ENCODE peak calls at places on chromosomes 5 and 9, in eight cellular contexts. One of them, this sample, is unnamed.

GRCh38 chr9:79264511-79265448 is 307.0 kb upstream of the TLE4 start:
- DNase-seq in activated CD8-positive, alpha-beta memory T cell treated with anti-CD3 and anti-CD28 coated beads for 4 hours: no peak
- DNase-seq in LoVo: no peak
- DNase-seq in stimulated activated CD4-positive, alpha-beta T cell treated with anti-CD3 and anti-CD28 coated beads, Interleukin-1b, Interleukin-23, amount 100 ng/mL, for 4 hours: no peak
- DNase-seq in cardiac muscle cell: no peak
- DNase-seq in ovary: no peak
- DNase-seq in mammary epithelial cell: no peak
- DNase-seq in AG08395: peak; percentile 52
- DNase-seq in this sample: no peak

GRCh38 chr5:79225026-79225425 is 10.9 kb upstream of the JMY start:
- DNase-seq in activated CD8-positive, alpha-beta memory T cell treated with anti-CD3 and anti-CD28 coated beads for 4 hours: no peak
- DNase-seq in ovary: no peak
- DNase-seq in LoVo: no peak
- DNase-seq in cardiac muscle cell: no peak
- DNase-seq in AG08395: peak; percentile 50
- DNase-seq in stimulated activated CD4-positive, alpha-beta T cell treated with anti-CD3 and anti-CD28 coated beads, Interleukin-1b, Interleukin-23, amount 100 ng/mL, for 4 hours: no peak
- DNase-seq in mammary epithelial cell: no peak
- DNase-seq in this sample: no peak

GRCh38 chr5:170430871-170431437 is 41.8 kb upstream of the KCNMB1 start:
- DNase-seq in mammary epithelial cell: no peak
- DNase-seq in LoVo: no peak
- DNase-seq in ovary: no peak
- DNase-seq in AG08395: peak; percentile 5
- DNase-seq in activated CD8-positive, alpha-beta memory T cell treated with anti-CD3 and anti-CD28 coated beads for 4 hours: no peak
- DNase-seq in cardiac muscle cell: no peak
- DNase-seq in stimulated activated CD4-positive, alpha-beta T cell treated with anti-CD3 and anti-CD28 coated beads, Interleukin-1b, Interleukin-23, amount 100 ng/mL, for 4 hours: no peak
- DNase-seq in this sample: no peak

GRCh38 chr5:158868570-158868969 is 231.1 kb downstream of the EBF1 start:
- DNase-seq in AG08395: no peak
- DNase-seq in LoVo: no peak
- DNase-seq in stimulated activated CD4-positive, alpha-beta T cell treated with anti-CD3 and anti-CD28 coated beads, Interleukin-1b, Interleukin-23, amount 100 ng/mL, for 4 hours: no peak
- DNase-seq in cardiac muscle cell: no peak
- DNase-seq in mammary epithelial cell: no peak
- DNase-seq in activated CD8-positive, alpha-beta memory T cell treated with anti-CD3 and anti-CD28 coated beads for 4 hours: no peak
- DNase-seq in ovary: no peak
- DNase-seq in this sample: no peak

GRCh38 chr5:169753795-169754194 is 116.7 kb downstream of the DOCK2 start:
- DNase-seq in AG08395: peak; percentile 81
- DNase-seq in ovary: no peak
- DNase-seq in LoVo: no peak
- DNase-seq in mammary epithelial cell: peak; percentile 56
- DNase-seq in stimulated activated CD4-positive, alpha-beta T cell treated with anti-CD3 and anti-CD28 coated beads, Interleukin-1b, Interleukin-23, amount 100 ng/mL, for 4 hours: no peak
- DNase-seq in cardiac muscle cell: no peak
- DNase-seq in activated CD8-positive, alpha-beta memory T cell treated with anti-CD3 and anti-CD28 coated beads for 4 hours: no peak
- DNase-seq in this sample: no peak

GRCh38 chr9:72557549-72557948 is 36.1 kb downstream of the TMC1 start:
- DNase-seq in ovary: peak; percentile 46
- DNase-seq in activated CD8-positive, alpha-beta memory T cell treated with anti-CD3 and anti-CD28 coated beads for 4 hours: peak; percentile 52
- DNase-seq in cardiac muscle cell: no peak
- DNase-seq in AG08395: peak; percentile 89
- DNase-seq in LoVo: peak; percentile 85
- DNase-seq in mammary epithelial cell: peak; percentile 97
- DNase-seq in stimulated activated CD4-positive, alpha-beta T cell treated with anti-CD3 and anti-CD28 coated beads, Interleukin-1b, Interleukin-23, amount 100 ng/mL, for 4 hours: no peak
- DNase-seq in this sample: no peak

GRCh38 chr5:146249801-146250200 is 46.4 kb downstream of the RBM27 start:
- DNase-seq in ovary: no peak
- DNase-seq in cardiac muscle cell: no peak
- DNase-seq in stimulated activated CD4-positive, alpha-beta T cell treated with anti-CD3 and anti-CD28 coated beads, Interleukin-1b, Interleukin-23, amount 100 ng/mL, for 4 hours: no peak
- DNase-seq in AG08395: no peak
- DNase-seq in LoVo: no peak
- DNase-seq in mammary epithelial cell: no peak
- DNase-seq in activated CD8-positive, alpha-beta memory T cell treated with anti-CD3 and anti-CD28 coated beads for 4 hours: no peak
- DNase-seq in this sample: no peak

GRCh38 chr5:99928490-99928889 is 606.7 kb upstream of the FAM174A start:
- DNase-seq in stimulated activated CD4-positive, alpha-beta T cell treated with anti-CD3 and anti-CD28 coated beads, Interleukin-1b, Interleukin-23, amount 100 ng/mL, for 4 hours: no peak
- DNase-seq in mammary epithelial cell: no peak
- DNase-seq in cardiac muscle cell: no peak
- DNase-seq in activated CD8-positive, alpha-beta memory T cell treated with anti-CD3 and anti-CD28 coated beads for 4 hours: no peak
- DNase-seq in ovary: no peak
- DNase-seq in AG08395: no peak
- DNase-seq in LoVo: no peak
- DNase-seq in this sample: no peak

GRCh38 chr5:38755171-38755570 is 90.6 kb upstream of the OSMR start:
- DNase-seq in AG08395: peak; percentile 76
- DNase-seq in mammary epithelial cell: peak; percentile 1
- DNase-seq in stimulated activated CD4-positive, alpha-beta T cell treated with anti-CD3 and anti-CD28 coated beads, Interleukin-1b, Interleukin-23, amount 100 ng/mL, for 4 hours: no peak
- DNase-seq in activated CD8-positive, alpha-beta memory T cell treated with anti-CD3 and anti-CD28 coated beads for 4 hours: no peak
- DNase-seq in LoVo: no peak
- DNase-seq in cardiac muscle cell: no peak
- DNase-seq in ovary: no peak
- DNase-seq in this sample: no peak

GRCh38 chr5:136006164-136006563 is 22.6 kb upstream of the TGFBI start:
- DNase-seq in LoVo: no peak
- DNase-seq in cardiac muscle cell: no peak
- DNase-seq in mammary epithelial cell: no peak
- DNase-seq in activated CD8-positive, alpha-beta memory T cell treated with anti-CD3 and anti-CD28 coated beads for 4 hours: no peak
- DNase-seq in stimulated activated CD4-positive, alpha-beta T cell treated with anti-CD3 and anti-CD28 coated beads, Interleukin-1b, Interleukin-23, amount 100 ng/mL, for 4 hours: no peak
- DNase-seq in AG08395: no peak
- DNase-seq in ovary: no peak
- DNase-seq in this sample: no peak

GRCh38 chr9:114034663-114035062 is 43.4 kb downstream of the AMBP start:
- DNase-seq in LoVo: no peak
- DNase-seq in activated CD8-positive, alpha-beta memory T cell treated with anti-CD3 and anti-CD28 coated beads for 4 hours: no peak
- DNase-seq in AG08395: no peak
- DNase-seq in cardiac muscle cell: no peak
- DNase-seq in mammary epithelial cell: no peak
- DNase-seq in ovary: no peak
- DNase-seq in stimulated activated CD4-positive, alpha-beta T cell treated with anti-CD3 and anti-CD28 coated beads, Interleukin-1b, Interleukin-23, amount 100 ng/mL, for 4 hours: no peak
- DNase-seq in this sample: no peak

GRCh38 chr9:100714372-100715099 is 136.7 kb downstream of the CAVIN4 start:
- DNase-seq in mammary epithelial cell: peak; percentile 37
- DNase-seq in ovary: peak; percentile 53
- DNase-seq in cardiac muscle cell: peak; percentile 83
- DNase-seq in LoVo: peak; percentile 55
- DNase-seq in AG08395: peak; percentile 64
- DNase-seq in activated CD8-positive, alpha-beta memory T cell treated with anti-CD3 and anti-CD28 coated beads for 4 hours: no peak
- DNase-seq in stimulated activated CD4-positive, alpha-beta T cell treated with anti-CD3 and anti-CD28 coated beads, Interleukin-1b, Interleukin-23, amount 100 ng/mL, for 4 hours: peak; percentile 16
- DNase-seq in this sample: no peak

GRCh38 chr5:60668715-60669304 is 31.2 kb downstream of the DEPDC1B start:
- DNase-seq in AG08395: peak; percentile 21
- DNase-seq in activated CD8-positive, alpha-beta memory T cell treated with anti-CD3 and anti-CD28 coated beads for 4 hours: no peak
- DNase-seq in stimulated activated CD4-positive, alpha-beta T cell treated with anti-CD3 and anti-CD28 coated beads, Interleukin-1b, Interleukin-23, amount 100 ng/mL, for 4 hours: no peak
- DNase-seq in LoVo: peak; percentile 53
- DNase-seq in cardiac muscle cell: peak; percentile 32
- DNase-seq in mammary epithelial cell: peak; percentile 28
- DNase-seq in ovary: no peak
- DNase-seq in this sample: no peak

GRCh38 chr5:172439785-172440480 is 14.4 kb downstream of the SH3PXD2B start:
- DNase-seq in activated CD8-positive, alpha-beta memory T cell treated with anti-CD3 and anti-CD28 coated beads for 4 hours: no peak
- DNase-seq in AG08395: peak; percentile 38
- DNase-seq in LoVo: no peak
- DNase-seq in cardiac muscle cell: no peak
- DNase-seq in mammary epithelial cell: no peak
- DNase-seq in stimulated activated CD4-positive, alpha-beta T cell treated with anti-CD3 and anti-CD28 coated beads, Interleukin-1b, Interleukin-23, amount 100 ng/mL, for 4 hours: no peak
- DNase-seq in ovary: peak; percentile 44
- DNase-seq in this sample: no peak

GRCh38 chr5:133398646-133399081 is 213.7 kb downstream of the FSTL4 start:
- DNase-seq in ovary: no peak
- DNase-seq in mammary epithelial cell: no peak
- DNase-seq in LoVo: no peak
- DNase-seq in activated CD8-positive, alpha-beta memory T cell treated with anti-CD3 and anti-CD28 coated beads for 4 hours: no peak
- DNase-seq in cardiac muscle cell: no peak
- DNase-seq in stimulated activated CD4-positive, alpha-beta T cell treated with anti-CD3 and anti-CD28 coated beads, Interleukin-1b, Interleukin-23, amount 100 ng/mL, for 4 hours: peak; percentile 7
- DNase-seq in AG08395: no peak
- DNase-seq in this sample: no peak

GRCh38 chr9:89760123-89760522 is 155.3 kb downstream of the GADD45G start:
- DNase-seq in activated CD8-positive, alpha-beta memory T cell treated with anti-CD3 and anti-CD28 coated beads for 4 hours: no peak
- DNase-seq in LoVo: no peak
- DNase-seq in AG08395: no peak
- DNase-seq in cardiac muscle cell: no peak
- DNase-seq in ovary: no peak
- DNase-seq in mammary epithelial cell: no peak
- DNase-seq in stimulated activated CD4-positive, alpha-beta T cell treated with anti-CD3 and anti-CD28 coated beads, Interleukin-1b, Interleukin-23, amount 100 ng/mL, for 4 hours: no peak
- DNase-seq in this sample: no peak

GRCh38 chr5:178368278-178368677 is 135.7 kb upstream of the PHYKPL start:
- DNase-seq in AG08395: no peak
- DNase-seq in mammary epithelial cell: no peak
- DNase-seq in ovary: no peak
- DNase-seq in stimulated activated CD4-positive, alpha-beta T cell treated with anti-CD3 and anti-CD28 coated beads, Interleukin-1b, Interleukin-23, amount 100 ng/mL, for 4 hours: no peak
- DNase-seq in activated CD8-positive, alpha-beta memory T cell treated with anti-CD3 and anti-CD28 coated beads for 4 hours: no peak
- DNase-seq in cardiac muscle cell: no peak
- DNase-seq in LoVo: no peak
- DNase-seq in this sample: no peak

GRCh38 chr9:93258818-93259489 is 75.0 kb downstream of the WNK2 start:
- DNase-seq in mammary epithelial cell: no peak
- DNase-seq in AG08395: no peak
- DNase-seq in cardiac muscle cell: no peak
- DNase-seq in ovary: peak; percentile 11
- DNase-seq in activated CD8-positive, alpha-beta memory T cell treated with anti-CD3 and anti-CD28 coated beads for 4 hours: no peak
- DNase-seq in stimulated activated CD4-positive, alpha-beta T cell treated with anti-CD3 and anti-CD28 coated beads, Interleukin-1b, Interleukin-23, amount 100 ng/mL, for 4 hours: no peak
- DNase-seq in LoVo: no peak
- DNase-seq in this sample: no peak

GRCh38 chr9:134708672-134709038 is 67.1 kb downstream of the COL5A1 start:
- DNase-seq in stimulated activated CD4-positive, alpha-beta T cell treated with anti-CD3 and anti-CD28 coated beads, Interleukin-1b, Interleukin-23, amount 100 ng/mL, for 4 hours: no peak
- DNase-seq in mammary epithelial cell: no peak
- DNase-seq in activated CD8-positive, alpha-beta memory T cell treated with anti-CD3 and anti-CD28 coated beads for 4 hours: no peak
- DNase-seq in AG08395: no peak
- DNase-seq in cardiac muscle cell: no peak
- DNase-seq in LoVo: no peak
- DNase-seq in ovary: no peak
- DNase-seq in this sample: no peak

GRCh38 chr9:134852906-134853654 is 27.5 kb upstream of the FCN2 start:
- DNase-seq in stimulated activated CD4-positive, alpha-beta T cell treated with anti-CD3 and anti-CD28 coated beads, Interleukin-1b, Interleukin-23, amount 100 ng/mL, for 4 hours: no peak
- DNase-seq in activated CD8-positive, alpha-beta memory T cell treated with anti-CD3 and anti-CD28 coated beads for 4 hours: no peak
- DNase-seq in cardiac muscle cell: no peak
- DNase-seq in ovary: peak; percentile 51
- DNase-seq in AG08395: peak; percentile 33
- DNase-seq in LoVo: no peak
- DNase-seq in mammary epithelial cell: no peak
- DNase-seq in this sample: no peak

This sample was measured in stimulated activated CD8-positive, alpha-beta memory T cell treated with anti-CD3 and anti-CD28 coated beads, Interleukin-15, amount 100 ng/mL, for 1 hour.